ENCODE peak calls at places on chromosomes 6 and 20, in eight cellular contexts. One of them, this sample, is unnamed.

GRCh38 chr20:6583134-6583738 is 184.2 kb upstream of the BMP2 start:
- DNase-seq in uterus: peak; percentile 17
- DNase-seq in colonic mucosa: peak; percentile 49
- DNase-seq in neuronal stem cell: peak; percentile 65
- DNase-seq in NCI-H1105 treated with DMSO at 0.1 percent for 48 hours: peak; percentile 77
- DNase-seq in WTC11: peak; percentile 36
- DNase-seq in ELR: peak; percentile 16
- DNase-seq in neural progenitor cell: peak; percentile 75
- DNase-seq in this sample: peak; percentile 62

GRCh38 chr6:15530411-15530810 is 132.4 kb downstream of the DTNBP1 start:
- DNase-seq in uterus: no peak
- DNase-seq in colonic mucosa: no peak
- DNase-seq in neuronal stem cell: no peak
- DNase-seq in NCI-H1105 treated with DMSO at 0.1 percent for 48 hours: no peak
- DNase-seq in WTC11: no peak
- DNase-seq in ELR: no peak
- DNase-seq in neural progenitor cell: no peak
- DNase-seq in this sample: no peak

GRCh38 chr6:22826961-22827360 is 257.6 kb downstream of the HDGFL1 start:
- DNase-seq in uterus: no peak
- DNase-seq in colonic mucosa: no peak
- DNase-seq in neuronal stem cell: no peak
- DNase-seq in NCI-H1105 treated with DMSO at 0.1 percent for 48 hours: no peak
- DNase-seq in WTC11: no peak
- DNase-seq in ELR: no peak
- DNase-seq in neural progenitor cell: no peak
- DNase-seq in this sample: no peak

GRCh38 chr20:8568068-8568467 is 436.0 kb downstream of the PLCB1 start:
- DNase-seq in uterus: no peak
- DNase-seq in colonic mucosa: no peak
- DNase-seq in neuronal stem cell: no peak
- DNase-seq in NCI-H1105 treated with DMSO at 0.1 percent for 48 hours: no peak
- DNase-seq in WTC11: no peak
- DNase-seq in ELR: no peak
- DNase-seq in neural progenitor cell: no peak
- DNase-seq in this sample: no peak

GRCh38 chr6:33896391-33897192 is 92.8 kb upstream of the MLN start:
- DNase-seq in uterus: peak; percentile 61
- DNase-seq in colonic mucosa: no peak
- DNase-seq in neuronal stem cell: no peak
- DNase-seq in NCI-H1105 treated with DMSO at 0.1 percent for 48 hours: no peak
- DNase-seq in WTC11: no peak
- DNase-seq in ELR: no peak
- DNase-seq in neural progenitor cell: no peak
- DNase-seq in this sample: no peak

GRCh38 chr20:34849778-34850177 is 22.9 kb downstream of the GGT7 start:
- DNase-seq in uterus: no peak
- DNase-seq in colonic mucosa: no peak
- DNase-seq in neuronal stem cell: no peak
- DNase-seq in NCI-H1105 treated with DMSO at 0.1 percent for 48 hours: no peak
- DNase-seq in WTC11: no peak
- DNase-seq in ELR: no peak
- DNase-seq in neural progenitor cell: no peak
- DNase-seq in this sample: no peak

GRCh38 chr6:33417127-33417902 is 592 bp downstream of the CUTA start:
- DNase-seq in uterus: no peak
- DNase-seq in colonic mucosa: no peak
- DNase-seq in neuronal stem cell: no peak
- DNase-seq in NCI-H1105 treated with DMSO at 0.1 percent for 48 hours: no peak
- DNase-seq in WTC11: no peak
- DNase-seq in ELR: peak; percentile 99
- DNase-seq in neural progenitor cell: peak; percentile 72
- DNase-seq in this sample: no peak

GRCh38 chr6:35178932-35179832 is 34.6 kb upstream of the SCUBE3 start:
- DNase-seq in uterus: no peak
- DNase-seq in colonic mucosa: no peak
- DNase-seq in neuronal stem cell: no peak
- DNase-seq in NCI-H1105 treated with DMSO at 0.1 percent for 48 hours: no peak
- DNase-seq in WTC11: peak; percentile 35
- DNase-seq in ELR: no peak
- DNase-seq in neural progenitor cell: peak; percentile 34
- DNase-seq in this sample: no peak

GRCh38 chr6:43035495-43036194 is 14.2 kb downstream of the RRP36 start:
- DNase-seq in uterus: no peak
- DNase-seq in colonic mucosa: no peak
- DNase-seq in neuronal stem cell: no peak
- DNase-seq in NCI-H1105 treated with DMSO at 0.1 percent for 48 hours: no peak
- DNase-seq in WTC11: no peak
- DNase-seq in ELR: no peak
- DNase-seq in neural progenitor cell: no peak
- DNase-seq in this sample: no peak

GRCh38 chr6:160949531-160949930 is 42.0 kb upstream of the MAP3K4 start:
- DNase-seq in uterus: no peak
- DNase-seq in colonic mucosa: no peak
- DNase-seq in neuronal stem cell: no peak
- DNase-seq in NCI-H1105 treated with DMSO at 0.1 percent for 48 hours: no peak
- DNase-seq in WTC11: no peak
- DNase-seq in ELR: no peak
- DNase-seq in neural progenitor cell: no peak
- DNase-seq in this sample: no peak

GRCh38 chr20:56634735-56635422 is 5.8 kb downstream of the TFAP2C start:
- DNase-seq in uterus: no peak
- DNase-seq in colonic mucosa: no peak
- DNase-seq in neuronal stem cell: no peak
- DNase-seq in NCI-H1105 treated with DMSO at 0.1 percent for 48 hours: no peak
- DNase-seq in WTC11: peak; percentile 22
- DNase-seq in ELR: peak; percentile 17
- DNase-seq in neural progenitor cell: peak; percentile 25
- DNase-seq in this sample: no peak

GRCh38 chr20:34534391-34535165 is 18.4 kb downstream of the DYNLRB1 start:
- DNase-seq in uterus: no peak
- DNase-seq in colonic mucosa: no peak
- DNase-seq in neuronal stem cell: no peak
- DNase-seq in NCI-H1105 treated with DMSO at 0.1 percent for 48 hours: no peak
- DNase-seq in WTC11: no peak
- DNase-seq in ELR: no peak
- DNase-seq in neural progenitor cell: no peak
- DNase-seq in this sample: no peak